ENCODE peak calls at places on chromosome 18, in eight cellular contexts. N, X, O, U, P, C, H and V are unnamed samples.

GRCh38 chr18:67211646-67212045 is 304.9 kb downstream of the DSEL start:
- DNase-seq in P (no peak), N (no peak), H (no peak), U (no peak), C (no peak), X (no peak), O (no peak), V (no peak)

GRCh38 chr18:43847164-43848091 is 570.1 kb upstream of the SYT4 start:
- DNase-seq in O (no peak), H (peak; percentile 75), P (no peak), N (peak; percentile 58), U (no peak), C (no peak), X (peak; percentile 81), V (no peak)

GRCh38 chr18:22703883-22704626 is 229.1 kb upstream of the RBBP8 start:
- DNase-seq in P (peak; percentile 38), U (no peak), C (no peak), X (peak; percentile 68), O (no peak), N (no peak), H (peak; percentile 48), V (peak; percentile 43)

GRCh38 chr18:33424266-33424946 is 16.1 kb downstream of the CCDC178 start:
- DNase-seq in P (no peak), N (no peak), U (no peak), H (no peak), C (no peak), X (no peak), O (no peak), V (no peak)

GRCh38 chr18:49619792-49620191 is 57.9 kb downstream of the LIPG start:
- DNase-seq in P (no peak), H (no peak), O (no peak), N (no peak), X (no peak), U (no peak), C (no peak), V (no peak)

GRCh38 chr18:3230401-3231334 is 10.9 kb upstream of the MYOM1 start:
- DNase-seq in C (peak; percentile 37), N (no peak), O (no peak), U (peak; percentile 64), X (peak; percentile 43), P (peak; percentile 42), H (no peak), V (no peak)

GRCh38 chr18:56284319-56284718 is 354.1 kb downstream of the TXNL1 start:
- DNase-seq in H (no peak), O (no peak), N (peak; percentile 39), U (no peak), C (no peak), X (peak; percentile 2), P (no peak), V (no peak)

GRCh38 chr18:36830141-36830495 is 1.2 kb downstream of the KIAA1328 start:
- DNase-seq in N (no peak), X (no peak), U (no peak), P (no peak), O (no peak), C (no peak), H (no peak), V (no peak)

GRCh38 chr18:73979742-73980141 is 167.9 kb downstream of the FBXO15 start:
- DNase-seq in P (no peak), X (no peak), N (peak; percentile 41), H (no peak), O (no peak), C (no peak), U (no peak), V (no peak)

GRCh38 chr18:58310517-58310916 is 266.5 kb downstream of the NEDD4L start:
- DNase-seq in O (peak; percentile 42), U (no peak), H (no peak), N (no peak), P (peak; percentile 89), X (peak; percentile 15), C (peak; percentile 86), V (peak; percentile 83)

GRCh38 chr18:35106845-35107148 is 65.6 kb downstream of the MAPRE2 start:
- DNase-seq in H (no peak), P (no peak), O (no peak), N (no peak), C (no peak), X (peak; percentile 10), U (no peak), V (no peak)

GRCh38 chr18:67919316-67919715 is 402.8 kb upstream of the DSEL start:
- DNase-seq in N (no peak), C (no peak), H (no peak), O (no peak), U (no peak), X (no peak), P (no peak), V (no peak)

GRCh38 chr18:11104307-11104706 is 45.1 kb downstream of the PIEZO2 start:
- DNase-seq in C (no peak), U (no peak), O (no peak), X (no peak), P (peak; percentile 38), H (no peak), N (no peak), V (peak; percentile 32)

GRCh38 chr18:35189510-35189909 is 51.3 kb upstream of the ZNF397 start:
- DNase-seq in O (no peak), H (no peak), X (no peak), N (no peak), U (no peak), C (no peak), P (no peak), V (no peak)

GRCh38 chr18:68478246-68478645 is 236.7 kb downstream of the TMX3 start:
- DNase-seq in U (no peak), H (no peak), C (no peak), P (no peak), O (no peak), X (no peak), N (no peak), V (no peak)

GRCh38 chr18:10499230-10499629 is 26.6 kb upstream of the NAPG start:
- DNase-seq in N (no peak), O (no peak), C (no peak), P (no peak), X (no peak), U (no peak), H (no peak), V (no peak)

GRCh38 chr18:34942975-34943374 is 98.2 kb upstream of the MAPRE2 start:
- DNase-seq in O (no peak), U (no peak), P (peak; percentile 48), N (no peak), C (no peak), H (no peak), X (no peak), V (peak; percentile 30)

GRCh38 chr18:80246656-80247402 is 485 bp downstream of the PARD6G start:
- DNase-seq in X (no peak), H (no peak), N (no peak), O (peak; percentile 28), U (peak; percentile 50), C (no peak), P (no peak), V (no peak)

GRCh38 chr18:13260114-13260926 is 41.8 kb downstream of the LDLRAD4 start:
- DNase-seq in X (no peak), U (no peak), O (no peak), H (no peak), C (no peak), P (no peak), N (no peak), V (peak; percentile 14)

GRCh38 chr18:52499646-52500045 is 159.6 kb downstream of the DCC start:
- DNase-seq in O (no peak), H (no peak), P (no peak), X (no peak), N (no peak), U (no peak), C (no peak), V (peak; percentile 12)

GRCh38 chr18:10124071-10124470 is 210.3 kb downstream of the VAPA start:
- DNase-seq in N (no peak), U (no peak), O (no peak), X (no peak), P (no peak), H (no peak), C (no peak), V (no peak)

GRCh38 chr18:58671941-58672565 is 788 bp downstream of the MALT1 start:
- DNase-seq in N (no peak), P (peak; percentile 52), C (no peak), O (no peak), H (no peak), X (peak; percentile 42), U (no peak), V (no peak)

GRCh38 chr18:54957987-54958386 is 1.3 kb downstream of the CCDC68 start:
- DNase-seq in P (peak; percentile 61), C (no peak), H (no peak), U (no peak), N (no peak), O (no peak), X (peak; percentile 83), V (peak; percentile 35)

GRCh38 chr18:56200381-56200831 is 438.0 kb downstream of the TXNL1 start:
- DNase-seq in U (no peak), P (no peak), H (peak; percentile 68), C (no peak), X (peak; percentile 55), O (no peak), N (no peak), V (no peak)

GRCh38 chr18:23819005-23819404 is 129.8 kb downstream of the LAMA3 start:
- DNase-seq in H (no peak), P (no peak), N (no peak), C (no peak), U (no peak), O (no peak), X (no peak), V (no peak)
- TF ChIP-seq CTCF in H (no peak), P (no peak), N (no peak), C (no peak), U (no peak), O (no peak), X (no peak), V (no peak)

GRCh38 chr18:25921677-25922421 is 168.6 kb downstream of the SS18 start:
- DNase-seq in C (no peak), N (no peak), P (peak; percentile 31), U (peak; percentile 68), X (peak; percentile 20), O (no peak), H (no peak), V (peak; percentile 63)
- TF ChIP-seq CTCF in C (peak; percentile 47), N (peak; percentile 59), P (peak; percentile 39), U (peak; percentile 81), X (peak; percentile 49), O (peak; percentile 31), H (peak; percentile 67), V (peak; percentile 57)

GRCh38 chr18:8020133-8020846 is 453.2 kb downstream of the PTPRM start:
- DNase-seq in P (no peak), U (no peak), C (no peak), N (no peak), O (no peak), X (peak; percentile 11), H (no peak), V (no peak)

DNA sequence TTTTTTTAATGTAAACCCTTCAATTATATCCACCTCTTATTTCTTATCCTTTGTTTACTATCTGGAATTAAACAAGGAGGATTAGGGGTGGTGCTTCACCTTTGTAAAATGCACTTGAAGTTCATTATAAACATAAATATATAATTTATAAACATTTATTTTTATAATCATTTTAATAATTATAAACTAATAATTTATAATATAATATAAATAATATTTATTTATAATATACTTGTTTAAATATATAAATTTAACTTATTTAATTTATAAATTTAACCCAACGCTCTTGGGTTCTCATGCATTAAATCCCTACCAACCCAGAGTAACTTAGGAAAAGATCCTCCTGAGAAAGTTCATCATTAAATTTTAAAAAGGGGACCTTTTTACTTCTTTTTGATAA is 452.5 kb downstream of the PTPRM start:
- DNase-seq in P (no peak), U (no peak), O (no peak), C (no peak), H (no peak), X (no peak), N (no peak), V (no peak)
- TF ChIP-seq CTCF in P (no peak), U (no peak), O (no peak), C (no peak), H (no peak), X (no peak), N (no peak), V (no peak)

GRCh38 chr18:7116832-7117389 is 686 bp downstream of the LAMA1 start:
- DNase-seq in O (no peak), P (no peak), U (peak; percentile 37), N (no peak), H (no peak), C (no peak), X (no peak), V (no peak)
- TF ChIP-seq CTCF in O (no peak), P (no peak), U (peak; percentile 8), N (no peak), H (no peak), C (no peak), X (no peak), V (no peak)